ENCODE peak calls at places on chromosomes 12 and 14, in five cellular contexts. C is neural progenitor cell, Q is Peyer's patch, X is heart left ventricle, N is left ventricle myocardium inferior. U is an unnamed sample.
A peak's percentile ranks its signal among the peaks of the same experiment; 100 is the strongest.

GRCh38 chr12:13234045-13234641 is 37.6 kb downstream of the EMP1 start:
- DNase-seq in C (peak; percentile 66), N (no peak), X (peak; percentile 36), Q (peak; percentile 44), U (no peak)

GRCh38 chr14:37791384-37792036 is 196.1 kb downstream of the TTC6 start:
- DNase-seq in C (no peak), X (no peak), N (no peak), Q (no peak), U (no peak)

GRCh38 chr12:83823386-83824045 is 1089.1 kb downstream of the SLC6A15 start:
- DNase-seq in C (peak; percentile 90), N (no peak), Q (no peak), X (peak; percentile 51), U (peak; percentile 64)

GRCh38 chr12:7781274-7781673 is 7.9 kb upstream of the NANOG start:
- DNase-seq in C (no peak), X (no peak), Q (no peak), N (no peak), U (no peak)

GRCh38 chr14:90619911-90620310 is 196.3 kb downstream of the TTC7B start:
- DNase-seq in C (no peak), Q (no peak), N (no peak), X (no peak), U (no peak)

GRCh38 chr12:18932715-18933114 is 194.8 kb downstream of the CAPZA3 start:
- DNase-seq in X (no peak), Q (no peak), N (no peak), C (no peak), U (no peak)

GRCh38 chr12:65372574-65372973 is 94.1 kb downstream of the MSRB3 start:
- DNase-seq in C (no peak), Q (no peak), N (no peak), X (no peak), U (no peak)

GRCh38 chr12:10165421-10165820 is 6.5 kb downstream of the OLR1 start:
- DNase-seq in X (no peak), C (no peak), N (no peak), Q (no peak), U (no peak)

GRCh38 chr12:42145552-42146215 is 1.0 kb upstream of the GXYLT1 start:
- DNase-seq in X (no peak), Q (no peak), C (peak; percentile 69), N (no peak), U (no peak)

GRCh38 chr12:130280226-130280625 is 57.5 kb upstream of the PIWIL1 start:
- DNase-seq in N (no peak), C (no peak), Q (no peak), X (no peak), U (no peak)

GRCh38 chr14:72104011-72104613 is 171.9 kb downstream of the RGS6 start:
- DNase-seq in C (peak; percentile 45), Q (no peak), X (no peak), N (no peak), U (no peak)

GRCh38 chr12:90823859-90824258 is 131.1 kb downstream of the CCER1 start:
- DNase-seq in C (no peak), X (no peak), N (no peak), Q (no peak), U (peak; percentile 59)

GRCh38 chr12:94553130-94553519 is 93.5 kb upstream of the CEP83 start:
- DNase-seq in C (no peak), Q (no peak), X (no peak), N (no peak), U (no peak)

GRCh38 chr12:56152756-56153137 is 360 bp downstream of the MYL6B start:
- DNase-seq in X (peak; percentile 15), C (peak; percentile 8), N (no peak), Q (no peak), U (no peak)

GRCh38 chr14:54047645-54048308 is 91.2 kb upstream of the BMP4 start:
- DNase-seq in C (no peak), Q (no peak), X (no peak), N (no peak), U (no peak)

GRCh38 chr14:54829486-54830224 is 73.0 kb downstream of the GCH1 start:
- DNase-seq in C (no peak), N (no peak), Q (no peak), X (no peak), U (no peak)

GRCh38 chr12:122790393-122791075 is 16.2 kb downstream of the CCDC62 start:
- DNase-seq in N (no peak), C (no peak), X (no peak), Q (no peak), U (no peak)

GRCh38 chr12:54388214-54389138 is 3.9 kb upstream of the ZNF385A start:
- DNase-seq in Q (no peak), X (no peak), C (no peak), N (no peak), U (peak; percentile 44)

GRCh38 chr12:54385251-54385914 is 850 bp upstream of the ZNF385A start:
- DNase-seq in C (peak; percentile 68), N (peak; percentile 32), X (peak; percentile 58), Q (peak; percentile 56), U (peak; percentile 75)

GRCh38 chr12:54384591-54385041 is at the start of gene ZNF385A:
- DNase-seq in X (peak; percentile 56), Q (peak; percentile 61), C (no peak), N (peak; percentile 33), U (peak; percentile 88)

GRCh38 chr12:54389139-54389508 is 4.6 kb upstream of the ZNF385A start:
- DNase-seq in C (no peak), X (no peak), N (no peak), Q (no peak), U (no peak)

GRCh38 chr12:54386781-54387467 is 2.4 kb upstream of the ZNF385A start:
- DNase-seq in X (no peak), Q (no peak), N (no peak), C (no peak), U (no peak)
- H3K4me1 ChIP-seq in X (peaks cover 13% of the 10 kb centered on the region), Q (peaks cover 32% of the 10 kb centered on the region), N (peaks cover 20% of the 10 kb centered on the region), C (peaks cover 69% of the 10 kb centered on the region), U (peaks cover 97% of the 10 kb centered on the region)

DNA sequence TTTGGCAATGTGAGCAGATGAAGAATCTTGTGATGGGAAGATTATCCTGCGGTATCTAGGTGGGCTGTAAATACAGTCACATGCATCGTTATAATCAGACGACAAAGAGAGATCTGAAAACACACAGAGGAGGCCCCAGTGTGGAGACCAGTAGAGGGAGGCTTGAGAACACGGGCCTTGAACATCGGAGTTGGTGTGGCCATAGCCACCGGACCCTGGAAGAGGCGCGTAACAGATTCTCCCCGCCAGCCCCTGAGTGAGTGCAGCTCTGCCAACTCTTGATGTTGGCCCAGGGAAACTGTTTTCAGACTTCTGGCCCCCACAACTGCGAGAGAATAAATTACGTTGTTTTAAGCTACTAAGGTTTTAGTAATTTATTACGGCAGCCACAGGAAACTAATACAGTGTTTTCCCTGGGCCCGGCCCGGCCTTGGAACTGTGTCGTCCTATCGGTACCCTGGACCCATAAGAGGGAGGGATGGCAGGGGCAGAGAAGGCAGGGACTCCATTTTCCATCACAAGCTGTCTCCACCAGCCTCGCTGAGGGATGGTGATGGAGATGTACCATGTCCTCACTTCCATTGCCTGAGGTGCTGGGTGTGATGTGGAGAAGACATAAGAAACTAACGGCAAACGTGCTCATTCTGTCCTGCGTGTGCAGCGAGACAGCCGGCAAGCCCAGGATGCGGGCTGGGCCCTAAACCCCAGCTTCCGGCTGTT is 91.6 kb downstream of the NTF3 start:
- DNase-seq in X (no peak), C (no peak), Q (no peak), N (no peak), U (no peak)
- H3K4me1 ChIP-seq in X (no peaks in the 10 kb centered on the region), C (peaks cover 5% of the 10 kb centered on the region), Q (no peaks in the 10 kb centered on the region), N (no peaks in the 10 kb centered on the region), U (no peaks in the 10 kb centered on the region)

GRCh38 chr12:4274396-4274959 is 916 bp downstream of the CCND2 start:
- DNase-seq in Q (peak; percentile 44), C (peak; percentile 38), X (peak; percentile 55), N (no peak), U (peak; percentile 87)
- H3K4me1 ChIP-seq in Q (peaks cover 69% of the 10 kb centered on the region), C (peaks cover 18% of the 10 kb centered on the region), X (peaks cover 61% of the 10 kb centered on the region), N (peaks cover 93% of the 10 kb centered on the region), U (peaks cover 99% of the 10 kb centered on the region)

DNA sequence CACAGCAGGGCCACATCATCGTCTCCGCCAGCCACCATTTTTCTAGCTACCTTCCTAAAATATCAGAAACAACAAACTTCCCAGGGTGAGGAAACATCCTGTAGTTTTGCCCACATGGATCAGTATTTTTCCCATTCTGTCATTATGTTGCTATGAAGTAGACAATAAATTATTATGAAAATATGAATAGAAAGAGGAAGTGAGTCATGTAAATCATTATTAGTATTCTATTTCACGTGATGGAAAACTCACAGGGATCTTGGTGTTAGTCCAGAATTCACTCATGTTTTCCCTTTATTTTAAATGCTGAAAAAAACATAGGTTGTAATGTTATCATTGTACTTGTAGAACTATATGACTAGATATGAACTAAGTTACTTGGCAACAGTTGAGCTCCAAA is 319.4 kb downstream of the SYT1 start:
- DNase-seq in C (no peak), X (no peak), Q (no peak), N (no peak), U (no peak)
- H3K4me1 ChIP-seq in C (no peaks in the 10 kb centered on the region), X (no peaks in the 10 kb centered on the region), Q (no peaks in the 10 kb centered on the region), N (peaks cover 5% of the 10 kb centered on the region), U (no peaks in the 10 kb centered on the region)

GRCh38 chr12:46453428-46453827 is 80.9 kb upstream of the SLC38A2 start:
- DNase-seq in C (no peak), X (no peak), N (no peak), Q (no peak), U (no peak)

GRCh38 chr12:46454981-46455380 is 82.4 kb upstream of the SLC38A2 start:
- DNase-seq in X (no peak), C (no peak), Q (no peak), N (no peak), U (no peak)

GRCh38 chr12:46457958-46458357 is 85.4 kb upstream of the SLC38A2 start:
- DNase-seq in Q (no peak), N (no peak), C (no peak), X (no peak), U (no peak)

GRCh38 chr12:46456356-46457334 is 84.1 kb upstream of the SLC38A2 start:
- DNase-seq in C (no peak), N (no peak), X (no peak), Q (no peak), U (no peak)

DNA sequence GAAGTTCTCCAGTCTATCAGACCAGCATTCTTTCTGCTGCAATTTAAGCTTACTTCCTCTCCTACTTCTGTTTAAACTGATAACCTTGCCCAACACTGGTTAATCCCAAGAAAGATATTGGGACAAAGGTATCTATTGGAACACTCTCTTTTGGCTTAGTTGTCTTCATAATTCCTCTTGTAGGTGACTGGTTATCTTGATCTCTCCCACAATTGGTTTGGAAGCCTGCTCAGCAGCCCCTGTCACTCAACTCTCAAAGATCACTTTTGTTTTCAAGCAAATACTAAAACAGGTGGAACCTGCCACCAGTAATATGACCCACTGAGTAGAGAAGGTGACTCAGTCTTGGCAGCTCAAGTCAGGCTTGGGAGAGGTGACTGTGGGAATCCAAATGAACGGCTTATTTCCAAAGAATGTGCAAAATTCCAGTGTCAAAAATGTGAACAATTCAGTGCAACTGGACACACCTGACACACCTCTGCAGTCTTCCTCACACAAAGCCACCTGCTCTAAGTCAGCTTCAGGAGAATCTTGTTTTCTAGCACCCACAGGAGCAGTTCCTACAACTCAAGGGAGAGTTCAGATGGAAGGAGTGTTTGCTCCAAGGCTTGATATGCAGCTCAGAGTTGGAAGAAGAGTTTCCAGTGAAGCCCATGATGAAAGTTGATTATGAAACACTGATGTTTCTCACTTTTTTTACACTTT is 83.2 kb upstream of the SLC38A2 start:
- DNase-seq in N (no peak), X (no peak), C (no peak), Q (no peak), U (no peak)
- H3K4me1 ChIP-seq in N (peaks cover 29% of the 10 kb centered on the region), X (peaks cover 21% of the 10 kb centered on the region), C (peaks cover 5% of the 10 kb centered on the region), Q (peaks cover 18% of the 10 kb centered on the region), U (peaks cover 42% of the 10 kb centered on the region)

U was measured in spleen.